ENCODE peak calls at places on chromosomes 7 and 10, in eight cellular contexts. R, J, P, G, F, L, X and V are unnamed samples.

GRCh38 chr10:75922435-75922834 is 491.0 kb downstream of the LRMDA start:
- DNase-seq in R (no peak), J (no peak), P (no peak), G (no peak), F (peak), L (no peak), X (no peak), V (no peak)

GRCh38 chr10:102435529-102436233 is 3.3 kb upstream of the CUEDC2 start:
- DNase-seq in R (peak), J (peak), P (peak), G (peak), F (peak), L (peak), X (no peak), V (peak)

GRCh38 chr10:29714096-29714874 is 79.5 kb upstream of the SVIL start:
- DNase-seq in R (no peak), J (no peak), P (no peak), G (peak), F (no peak), L (no peak), X (peak), V (no peak)

GRCh38 chr10:11663763-11664555 is 52.5 kb upstream of the USP6NL start:
- DNase-seq in R (no peak), J (no peak), P (no peak), G (no peak), F (no peak), L (no peak), X (no peak), V (no peak)

GRCh38 chr10:129462257-129462795 is 4.7 kb upstream of the MGMT start:
- DNase-seq in R (no peak), J (no peak), P (no peak), G (no peak), F (no peak), L (no peak), X (no peak), V (no peak)

GRCh38 chr7:158247758-158248487 is 339.7 kb downstream of the PTPRN2 start:
- DNase-seq in R (no peak), J (no peak), P (no peak), G (no peak), F (no peak), L (peak), X (no peak), V (no peak)

GRCh38 chr10:92867235-92867634 is 18.9 kb downstream of the EXOC6 start:
- DNase-seq in R (no peak), J (no peak), P (no peak), G (no peak), F (no peak), L (no peak), X (no peak), V (no peak)

GRCh38 chr7:124887247-124887646 is 42.4 kb downstream of the POT1 start:
- DNase-seq in R (no peak), J (no peak), P (no peak), G (no peak), F (no peak), L (no peak), X (no peak), V (no peak)

GRCh38 chr10:104128214-104128613 is 6.2 kb downstream of the SFR1 start:
- DNase-seq in R (no peak), J (no peak), P (no peak), G (peak), F (no peak), L (no peak), X (no peak), V (no peak)

GRCh38 chr10:22002531-22003110 is 909 bp downstream of the DNAJC1 start:
- DNase-seq in R (peak), J (peak), P (no peak), G (peak), F (peak), L (no peak), X (no peak), V (no peak)

GRCh38 chr7:126483972-126484371 is 768.8 kb downstream of the GRM8 start:
- DNase-seq in R (no peak), J (no peak), P (no peak), G (no peak), F (no peak), L (no peak), X (no peak), V (no peak)

GRCh38 chr10:132415255-132415654 is 18.3 kb downstream of the PWWP2B start:
- DNase-seq in R (no peak), J (no peak), P (no peak), G (no peak), F (no peak), L (no peak), X (no peak), V (no peak)

GRCh38 chr7:50446542-50446960 is 3.6 kb downstream of the FIGNL1 start:
- DNase-seq in R (no peak), J (no peak), P (no peak), G (peak), F (no peak), L (no peak), X (no peak), V (peak)

GRCh38 chr7:46034056-46034768 is 113.1 kb upstream of the IGFBP3 start:
- DNase-seq in R (no peak), J (no peak), P (no peak), G (peak), F (no peak), L (no peak), X (no peak), V (no peak)

GRCh38 chr7:90180649-90181048 is 26.4 kb downstream of the STEAP1 start:
- DNase-seq in R (no peak), J (no peak), P (no peak), G (no peak), F (no peak), L (no peak), X (no peak), V (no peak)

GRCh38 chr7:82015751-82016150 is 245.9 kb upstream of the HGF start:
- DNase-seq in R (no peak), J (no peak), P (no peak), G (peak), F (peak), L (no peak), X (no peak), V (no peak)

GRCh38 chr10:99534939-99535763 is 2.4 kb downstream of the NKX2-3 start:
- DNase-seq in R (no peak), J (no peak), P (no peak), G (no peak), F (peak), L (no peak), X (no peak), V (no peak)

GRCh38 chr7:49433794-49434193 is 339.6 kb upstream of the VWC2 start:
- DNase-seq in R (no peak), J (no peak), P (no peak), G (no peak), F (no peak), L (no peak), X (no peak), V (peak)

GRCh38 chr10:104080762-104081161 is 4.9 kb downstream of the COL17A1 start:
- DNase-seq in R (no peak), J (no peak), P (no peak), G (peak), F (peak), L (no peak), X (no peak), V (peak)

GRCh38 chr7:121398246-121398645 is 2.1 kb upstream of the FAM3C start:
- DNase-seq in R (no peak), J (no peak), P (peak), G (no peak), F (peak), L (no peak), X (no peak), V (no peak)

GRCh38 chr7:5212633-5213285 is 22.7 kb downstream of the WIPI2 start:
- DNase-seq in R (no peak), J (no peak), P (no peak), G (no peak), F (no peak), L (peak), X (no peak), V (no peak)

GRCh38 chr7:31095286-31096197 is 43.4 kb downstream of the ADCYAP1R1 start:
- DNase-seq in R (no peak), J (no peak), P (no peak), G (no peak), F (no peak), L (peak), X (peak), V (no peak)

GRCh38 chr7:112630565-112630964 is 149.8 kb downstream of the LSMEM1 start:
- DNase-seq in R (no peak), J (no peak), P (no peak), G (peak), F (no peak), L (no peak), X (no peak), V (no peak)

GRCh38 chr7:26199301-26200112 is 1.0 kb downstream of the HNRNPA2B1 start:
- DNase-seq in R (peak), J (peak), P (peak), G (peak), F (peak), L (peak), X (peak), V (peak)